ENCODE peak calls at places on chromosomes 11 and 22, in seven cellular contexts. W is fibroblast of pulmonary artery, G is choroid plexus epithelial cell, J is right atrium auricular region, X is HFFc6, Y is left ventricle myocardium inferior, C is GM23338. N is an unnamed sample.
A peak's percentile ranks its signal among the peaks of the same experiment; 100 is the strongest.

GRCh38 chr11:84089072-84090057 is 803.2 kb upstream of the CCDC90B start:
- DNase-seq in Y (no peak), W (peak; percentile 11), G (no peak), J (no peak), X (no peak), C (no peak), N (no peak)

GRCh38 chr11:1693327-1694063 is 3.5 kb upstream of the KRTAP5-6 start:
- DNase-seq in C (peak; percentile 79), X (peak; percentile 57), G (peak; percentile 73), J (peak; percentile 84), W (peak; percentile 66), Y (peak; percentile 85), N (peak; percentile 96)

GRCh38 chr11:44899959-44900358 is 50.7 kb downstream of the TP53I11 start:
- DNase-seq in J (no peak), G (peak; percentile 66), C (peak; percentile 83), X (peak; percentile 82), Y (no peak), W (peak; percentile 69), N (peak; percentile 41)

GRCh38 chr11:103525069-103525468 is 415.8 kb downstream of the DYNC2H1 start:
- DNase-seq in Y (no peak), X (peak; percentile 35), J (no peak), W (peak; percentile 65), C (no peak), G (peak; percentile 75), N (no peak)

GRCh38 chr11:6979365-6979764 is 40.8 kb downstream of the ZNF214 start:
- DNase-seq in Y (no peak), W (peak; percentile 11), C (no peak), G (peak; percentile 13), J (no peak), X (peak; percentile 33), N (no peak)

GRCh38 chr11:18145025-18145424 is 12.7 kb downstream of the MRGPRX3 start:
- DNase-seq in C (no peak), W (no peak), X (no peak), Y (no peak), J (no peak), G (peak; percentile 14), N (no peak)

GRCh38 chr11:88250566-88251080 is 75.4 kb upstream of the RAB38 start:
- DNase-seq in W (no peak), C (no peak), J (no peak), G (no peak), X (no peak), Y (no peak), N (no peak)

GRCh38 chr11:77547863-77548551 is 41.7 kb upstream of the AQP11 start:
- DNase-seq in C (peak; percentile 86), X (peak; percentile 67), W (peak; percentile 81), G (peak; percentile 87), Y (no peak), J (peak; percentile 51), N (peak; percentile 34)

GRCh38 chr11:35012467-35013191 is 96.2 kb downstream of the PDHX start:
- DNase-seq in C (no peak), J (no peak), W (no peak), G (no peak), Y (no peak), X (no peak), N (no peak)

GRCh38 chr11:129319201-129319600 is 56.4 kb upstream of the BARX2 start:
- DNase-seq in X (no peak), Y (no peak), J (no peak), W (no peak), C (no peak), G (no peak), N (no peak)

GRCh38 chr11:66218026-66218425 is 50.4 kb upstream of the RAB1B start:
- DNase-seq in X (no peak), G (no peak), Y (no peak), J (no peak), C (no peak), W (no peak), N (no peak)

GRCh38 chr11:15587059-15587458 is 472.3 kb downstream of the INSC start:
- DNase-seq in C (no peak), Y (no peak), J (no peak), G (no peak), W (no peak), X (no peak), N (no peak)

GRCh38 chr11:85752890-85753581 is 57.9 kb downstream of the SYTL2 start:
- DNase-seq in W (no peak), X (no peak), G (no peak), J (no peak), Y (no peak), C (no peak), N (no peak)

GRCh38 chr22:20579273-20580120 is 72.1 kb downstream of the MED15 start:
- DNase-seq in W (no peak), C (no peak), G (no peak), X (no peak), Y (peak; percentile 11), J (no peak), N (no peak)

GRCh38 chr11:106409201-106409600 is 331.7 kb downstream of the AASDHPPT start:
- DNase-seq in Y (no peak), W (no peak), X (no peak), J (no peak), C (no peak), G (peak; percentile 30), N (no peak)

GRCh38 chr22:29266564-29267461 is 968 bp downstream of the RHBDD3 start:
- DNase-seq in X (no peak), G (peak; percentile 42), C (peak; percentile 17), W (peak; percentile 28), Y (no peak), J (peak; percentile 57), N (peak; percentile 23)

GRCh38 chr22:29265929-29266328 is 1.9 kb downstream of the RHBDD3 start:
- DNase-seq in W (no peak), J (no peak), Y (no peak), X (no peak), G (no peak), C (no peak), N (no peak)

GRCh38 chr22:29265306-29265705 is 2.5 kb downstream of the RHBDD3 start:
- DNase-seq in Y (no peak), W (no peak), X (no peak), G (no peak), C (no peak), J (no peak), N (no peak)

GRCh38 chr22:29260601-29261315 is 7.0 kb downstream of the RHBDD3 start:
- DNase-seq in X (no peak), C (no peak), G (no peak), J (peak; percentile 57), Y (no peak), W (no peak), N (no peak)

GRCh38 chr22:29263791-29264216 is 4.0 kb downstream of the RHBDD3 start:
- DNase-seq in Y (no peak), J (peak; percentile 52), G (no peak), W (no peak), X (no peak), C (no peak), N (no peak)
- TF ChIP-seq CTCF in Y (no peak), J (no peak), G (no peak), W (no peak), X (no peak), C (no peak), N (no peak)

GRCh38 chr11:57667715-57668466 is at the start of gene ZDHHC5:
- DNase-seq in X (peak; percentile 99), C (peak; percentile 99), G (peak; percentile 100), Y (peak; percentile 99), J (peak; percentile 100), W (peak; percentile 100), N (peak; percentile 97)
- TF ChIP-seq CTCF in X (peak; percentile 81), C (no peak), G (peak; percentile 15), Y (peak; percentile 68), J (peak; percentile 46), W (no peak), N (no peak)

GRCh38 chr22:21590809-21591641 is 23.5 kb downstream of the UBE2L3 start:
- DNase-seq in W (no peak), Y (no peak), X (no peak), C (no peak), G (no peak), J (no peak), N (no peak)

GRCh38 chr22:21592422-21592821 is 24.9 kb downstream of the UBE2L3 start:
- DNase-seq in J (no peak), W (no peak), G (no peak), C (no peak), X (no peak), Y (no peak), N (no peak)

GRCh38 chr22:21594865-21595452 is 27.4 kb downstream of the UBE2L3 start:
- DNase-seq in W (no peak), G (no peak), X (no peak), Y (no peak), J (no peak), C (no peak), N (no peak)

GRCh38 chr22:21591695-21592094 is 24.2 kb downstream of the UBE2L3 start:
- DNase-seq in J (no peak), C (no peak), W (no peak), X (no peak), Y (peak; percentile 59), G (no peak), N (no peak)

DNA sequence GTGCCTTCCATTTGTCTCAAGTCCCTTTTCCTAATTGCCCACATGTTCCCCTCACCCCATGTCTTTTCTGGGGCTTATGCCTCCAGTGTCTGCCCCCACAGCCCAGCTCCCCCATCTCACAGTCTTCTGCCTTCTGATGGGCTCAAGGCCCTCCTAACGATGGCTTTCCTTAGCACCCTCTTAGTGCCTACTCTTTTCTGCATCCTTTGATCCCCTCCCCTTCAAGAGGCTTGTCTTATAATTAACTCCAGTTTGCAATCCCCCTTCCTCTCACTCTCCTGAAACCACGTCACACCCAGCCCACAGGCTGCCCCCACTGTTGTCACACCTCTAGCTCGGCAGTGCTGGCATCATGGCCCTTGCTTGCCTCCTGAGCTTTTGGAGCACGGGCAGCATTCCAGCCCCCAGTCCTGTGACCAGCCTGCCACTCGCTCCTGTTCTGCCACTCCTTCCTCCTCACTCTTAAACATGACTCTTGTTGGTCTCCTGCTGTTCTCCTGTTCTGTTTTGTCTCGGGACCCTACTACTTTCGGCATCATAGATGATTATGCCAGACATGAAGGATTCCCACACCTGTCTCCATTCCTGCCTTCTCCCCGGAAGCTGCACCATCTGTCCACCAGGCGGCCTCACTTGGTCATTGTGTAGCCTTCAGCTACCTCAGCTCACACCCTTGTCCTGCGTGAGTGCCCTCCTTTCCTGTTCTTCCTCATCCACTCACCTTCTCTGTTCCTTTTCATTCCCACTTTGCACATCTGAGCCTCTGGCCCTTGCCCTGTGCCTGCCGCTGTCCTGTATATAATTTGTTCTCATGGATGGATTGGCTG is 26.1 kb downstream of the UBE2L3 start:
- DNase-seq in J (no peak), X (no peak), W (no peak), G (no peak), Y (peak; percentile 75), C (peak; percentile 78), N (peak; percentile 17)
- TF ChIP-seq CTCF in J (no peak), X (peak; percentile 70), W (peak; percentile 40), G (peak; percentile 55), Y (peak; percentile 41), C (peak; percentile 73), N (peak; percentile 27)

GRCh38 chr11:69086152-69086551 is 37.4 kb downstream of the TPCN2 start:
- DNase-seq in J (no peak), W (no peak), X (no peak), Y (no peak), C (peak; percentile 64), G (no peak), N (no peak)
- TF ChIP-seq CTCF in J (no peak), W (peak; percentile 4), X (peak; percentile 53), Y (no peak), C (peak; percentile 58), G (peak; percentile 37), N (no peak)